ENCODE peak calls at places on chromosomes 4 and X, in ten cellular contexts. D, O, Q, Z, L, V, F, Y, R and J are unnamed samples.

GRCh38 chrX:24396930-24397277 is 36.5 kb downstream of the SUPT20HL1 start:
- DNase-seq in D (no peak), O (no peak), Q (no peak), Z (no peak), L (no peak), V (no peak), F (no peak), Y (no peak), R (no peak), J (no peak)

GRCh38 chr4:147090486-147090885 is 144.8 kb upstream of the TTC29 start:
- DNase-seq in D (no peak), O (no peak), Q (no peak), Z (no peak), L (no peak), V (no peak), F (no peak), Y (no peak), R (no peak), J (no peak)

GRCh38 chr4:69054578-69055200 is 41.6 kb upstream of the UGT2B7 start:
- DNase-seq in D (peak; percentile 26), O (no peak), Q (no peak), Z (no peak), L (no peak), V (peak; percentile 89), F (peak; percentile 42), Y (no peak), R (peak; percentile 82), J (peak; percentile 78)

GRCh38 chr4:168632246-168632832 is 135.5 kb downstream of the PALLD start:
- DNase-seq in D (peak; percentile 34), O (no peak), Q (no peak), Z (no peak), L (no peak), V (no peak), F (no peak), Y (no peak), R (no peak), J (no peak)

GRCh38 chrX:129540725-129541184 is 696 bp downstream of the OCRL start:
- DNase-seq in D (no peak), O (no peak), Q (no peak), Z (no peak), L (peak; percentile 33), V (peak; percentile 17), F (peak; percentile 28), Y (no peak), R (peak; percentile 16), J (no peak)

GRCh38 chr4:651884-652642 is 22.0 kb downstream of the ATP5ME start:
- DNase-seq in D (no peak), O (no peak), Q (no peak), Z (no peak), L (no peak), V (no peak), F (no peak), Y (no peak), R (no peak), J (no peak)

GRCh38 chr4:139214039-139214534 is 37.1 kb upstream of the ELF2 start:
- DNase-seq in D (no peak), O (no peak), Q (no peak), Z (no peak), L (peak; percentile 81), V (no peak), F (no peak), Y (no peak), R (peak; percentile 20), J (no peak)

GRCh38 chrX:115040417-115040816 is 23.0 kb upstream of the IL13RA2 start:
- DNase-seq in D (no peak), O (no peak), Q (no peak), Z (no peak), L (no peak), V (no peak), F (no peak), Y (no peak), R (no peak), J (no peak)

GRCh38 chr4:124097447-124097846 is 615.1 kb downstream of the ANKRD50 start:
- DNase-seq in D (no peak), O (no peak), Q (no peak), Z (no peak), L (no peak), V (peak; percentile 39), F (peak; percentile 13), Y (no peak), R (peak; percentile 74), J (no peak)

GRCh38 chrX:135086197-135086854 is 34.0 kb downstream of the ETDB start:
- DNase-seq in D (peak; percentile 61), O (no peak), Q (no peak), Z (peak; percentile 20), L (peak; percentile 53), V (peak; percentile 75), F (peak; percentile 58), Y (no peak), R (peak; percentile 71), J (peak; percentile 40)

GRCh38 chrX:128676651-128677050 is 624.4 kb upstream of the ACTRT1 start:
- DNase-seq in D (no peak), O (no peak), Q (no peak), Z (no peak), L (no peak), V (no peak), F (no peak), Y (no peak), R (no peak), J (no peak)

GRCh38 chr4:3611778-3612177 is 79.6 kb upstream of the LRPAP1 start:
- DNase-seq in D (no peak), O (no peak), Q (no peak), Z (no peak), L (no peak), V (no peak), F (no peak), Y (peak; percentile 7), R (no peak), J (no peak)

GRCh38 chr4:115310671-115311070 is 197.3 kb upstream of the NDST4 start:
- DNase-seq in D (no peak), O (no peak), Q (no peak), Z (no peak), L (no peak), V (no peak), F (no peak), Y (no peak), R (no peak), J (no peak)

GRCh38 chr4:7270121-7270520 is 77.8 kb downstream of the SORCS2 start:
- DNase-seq in D (no peak), O (no peak), Q (no peak), Z (no peak), L (no peak), V (no peak), F (no peak), Y (no peak), R (no peak), J (no peak)

GRCh38 chrX:154892263-154892662 is 6.1 kb downstream of the F8A1 start:
- DNase-seq in D (no peak), O (no peak), Q (no peak), Z (no peak), L (no peak), V (no peak), F (no peak), Y (no peak), R (no peak), J (no peak)

DNA sequence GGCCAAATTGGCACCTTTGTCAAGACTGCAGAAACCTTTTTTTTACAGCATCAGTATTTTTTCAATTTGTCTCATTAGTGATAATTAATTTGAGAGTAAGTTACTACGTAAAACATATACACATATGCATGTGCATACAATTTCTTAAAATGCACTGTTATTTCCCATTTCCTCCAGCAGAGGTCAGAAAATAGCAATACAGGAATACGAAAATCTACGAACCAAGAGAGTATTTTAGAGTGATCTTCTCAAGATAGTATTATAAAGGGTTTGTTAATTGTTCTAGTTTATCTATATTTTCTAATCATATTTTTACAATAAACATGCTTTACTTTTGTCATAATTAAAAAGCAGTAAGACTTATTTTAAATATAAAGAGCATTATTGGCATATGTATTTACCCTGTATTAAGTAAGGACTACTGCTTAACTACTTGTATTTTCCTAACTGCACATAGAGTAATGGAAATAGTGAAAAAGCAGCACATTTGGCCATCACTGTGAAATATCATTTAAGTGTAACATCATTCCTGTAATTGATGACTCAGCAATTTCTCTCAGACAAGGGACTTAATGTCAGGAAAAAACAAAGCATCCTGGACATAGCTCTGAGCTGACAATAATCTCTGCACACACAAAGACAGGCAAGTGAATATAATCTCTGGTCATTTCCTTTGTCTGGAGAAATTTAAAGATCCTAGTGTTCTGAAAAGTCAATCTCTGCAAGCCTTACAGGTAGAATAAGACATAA is 45.6 kb downstream of the MAOB start:
- DNase-seq in D (peak; percentile 48), O (no peak), Q (no peak), Z (no peak), L (no peak), V (peak; percentile 38), F (peak; percentile 8), Y (no peak), R (peak; percentile 34), J (peak; percentile 3)
- TF ChIP-seq CTCF in D (peak; percentile 74), O (peak; percentile 34), Q (peak; percentile 57), Z (peak; percentile 62), L (peak; percentile 71), V (peak; percentile 41), F (peak; percentile 60), Y (peak; percentile 61), R (peak; percentile 76), J (peak; percentile 72)

GRCh38 chrX:147550217-147550616 is 361.5 kb upstream of the FMR1 start:
- DNase-seq in D (peak; percentile 24), O (no peak), Q (no peak), Z (no peak), L (peak; percentile 34), V (no peak), F (no peak), Y (no peak), R (no peak), J (no peak)
- TF ChIP-seq CTCF in D (peak; percentile 53), O (no peak), Q (no peak), Z (no peak), L (peak; percentile 69), V (no peak), F (no peak), Y (no peak), R (no peak), J (no peak)

GRCh38 chr4:60805500-60806313 is 394.4 kb upstream of the ADGRL3 start:
- DNase-seq in D (peak; percentile 0), O (no peak), Q (no peak), Z (no peak), L (no peak), V (peak; percentile 59), F (peak; percentile 0), Y (no peak), R (peak; percentile 21), J (no peak)
- TF ChIP-seq CTCF in D (peak; percentile 32), O (peak; percentile 12), Q (peak; percentile 49), Z (peak; percentile 59), L (peak; percentile 79), V (peak; percentile 73), F (peak; percentile 34), Y (no peak), R (peak; percentile 48), J (peak; percentile 80)

DNA sequence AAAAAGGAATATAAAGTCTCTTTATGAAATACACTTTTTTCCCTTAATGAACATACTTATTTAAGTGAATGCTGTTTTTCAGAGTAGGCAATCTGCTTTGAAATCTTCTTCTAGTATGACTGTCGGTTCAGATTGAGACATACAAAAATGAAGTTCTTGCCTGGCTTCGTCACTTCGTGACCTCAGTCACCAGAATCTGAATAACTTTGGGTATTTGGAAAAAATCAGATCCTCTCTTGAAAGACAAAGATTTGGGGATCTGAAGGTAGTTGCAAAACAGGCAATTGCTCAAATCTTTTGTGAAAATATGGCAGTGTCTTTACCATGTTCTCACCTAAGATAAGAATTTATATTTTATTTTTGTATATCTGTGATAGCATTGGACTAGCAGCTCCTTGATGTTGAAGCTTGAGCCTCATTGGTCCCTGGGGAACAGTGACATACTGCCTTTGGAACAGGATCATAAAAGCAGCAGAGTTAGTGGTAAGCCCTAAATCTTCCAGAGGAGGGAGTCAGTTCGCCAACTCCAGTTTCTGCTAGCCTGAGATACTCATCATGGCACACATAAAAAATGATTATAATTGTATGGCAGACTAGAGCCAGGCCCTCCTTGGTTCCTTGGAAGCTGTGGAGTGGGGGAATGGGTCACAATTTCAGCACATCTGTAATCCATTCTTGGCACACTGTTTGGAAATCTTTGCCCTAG is 4.9 kb downstream of the ARFIP1 start:
- DNase-seq in D (peak; percentile 92), O (no peak), Q (no peak), Z (peak; percentile 67), L (no peak), V (peak; percentile 50), F (peak; percentile 83), Y (no peak), R (peak; percentile 87), J (peak; percentile 71)
- TF ChIP-seq CTCF in D (peak; percentile 63), O (peak; percentile 16), Q (no peak), Z (peak; percentile 27), L (peak; percentile 47), V (peak; percentile 31), F (peak; percentile 44), Y (peak; percentile 9), R (peak; percentile 36), J (peak; percentile 60)